ENCODE peak calls at places on chromosomes 16 and 17, in eight cellular contexts. One of them, this sample, is unnamed. For H3K36me3, the result is how much of the 10 kb centered on the place peaks cover.

GRCh38 chr16:17062676-17063075 is 408.1 kb downstream of the XYLT1 start:
- DNase-seq in tibial nerve: no peak
- DNase-seq in ovary: no peak
- DNase-seq in transverse colon: no peak
- DNase-seq in K562: no peak
- DNase-seq in stomach: no peak
- DNase-seq in H1: no peak
- DNase-seq in HepG2: no peak
- DNase-seq in this sample: no peak

GRCh38 chr16:85227262-85227923 is 115.1 kb upstream of the CIBAR2 start:
- DNase-seq in tibial nerve: no peak
- DNase-seq in ovary: peak
- DNase-seq in transverse colon: no peak
- DNase-seq in K562: no peak
- DNase-seq in stomach: no peak
- DNase-seq in H1: no peak
- DNase-seq in HepG2: no peak
- DNase-seq in this sample: peak

GRCh38 chr16:15749985-15750384 is 99.9 kb downstream of the NDE1 start:
- DNase-seq in tibial nerve: no peak
- DNase-seq in ovary: no peak
- DNase-seq in transverse colon: no peak
- DNase-seq in K562: no peak
- DNase-seq in stomach: no peak
- DNase-seq in H1: no peak
- DNase-seq in HepG2: no peak
- DNase-seq in this sample: no peak

GRCh38 chr17:83015511-83015910 is 63.9 kb upstream of the METRNL start:
- DNase-seq in tibial nerve: no peak
- DNase-seq in ovary: no peak
- DNase-seq in transverse colon: no peak
- DNase-seq in K562: no peak
- DNase-seq in stomach: no peak
- DNase-seq in H1: peak
- DNase-seq in HepG2: no peak
- DNase-seq in this sample: no peak

GRCh38 chr16:67598527-67598926 is 36.2 kb downstream of the CTCF start:
- DNase-seq in tibial nerve: no peak
- DNase-seq in ovary: no peak
- DNase-seq in transverse colon: no peak
- DNase-seq in K562: no peak
- DNase-seq in stomach: no peak
- DNase-seq in H1: no peak
- DNase-seq in HepG2: no peak
- DNase-seq in this sample: no peak

GRCh38 chr16:65622161-65622560 is 500.3 kb upstream of the CDH11 start:
- DNase-seq in tibial nerve: no peak
- DNase-seq in ovary: no peak
- DNase-seq in transverse colon: no peak
- DNase-seq in K562: no peak
- DNase-seq in stomach: no peak
- DNase-seq in H1: no peak
- DNase-seq in HepG2: no peak
- DNase-seq in this sample: no peak

GRCh38 chr17:72502111-72502939 is 381.5 kb downstream of the SOX9 start:
- DNase-seq in tibial nerve: no peak
- DNase-seq in ovary: no peak
- DNase-seq in transverse colon: peak
- DNase-seq in K562: no peak
- DNase-seq in stomach: peak
- DNase-seq in H1: no peak
- DNase-seq in HepG2: peak
- DNase-seq in this sample: no peak

GRCh38 chr16:8905168-8905762 is 23.1 kb downstream of the LITAFD start:
- DNase-seq in tibial nerve: no peak
- DNase-seq in ovary: no peak
- DNase-seq in transverse colon: no peak
- DNase-seq in K562: no peak
- DNase-seq in stomach: no peak
- DNase-seq in H1: no peak
- DNase-seq in HepG2: peak
- DNase-seq in this sample: no peak

GRCh38 chr17:16512011-16512410 is 20.0 kb upstream of the LRRC75A start:
- DNase-seq in tibial nerve: no peak
- DNase-seq in ovary: no peak
- DNase-seq in transverse colon: no peak
- DNase-seq in K562: no peak
- DNase-seq in stomach: no peak
- DNase-seq in H1: no peak
- DNase-seq in HepG2: no peak
- DNase-seq in this sample: no peak

GRCh38 chr17:17358060-17358751 is 55.0 kb downstream of the NT5M start:
- DNase-seq in tibial nerve: no peak
- DNase-seq in ovary: no peak
- DNase-seq in transverse colon: no peak
- DNase-seq in K562: no peak
- DNase-seq in stomach: no peak
- DNase-seq in H1: no peak
- DNase-seq in HepG2: no peak
- DNase-seq in this sample: no peak

GRCh38 chr16:88758227-88758943 is 26.6 kb downstream of the PIEZO1 start:
- DNase-seq in tibial nerve: no peak
- DNase-seq in ovary: no peak
- DNase-seq in transverse colon: no peak
- DNase-seq in K562: no peak
- DNase-seq in stomach: no peak
- DNase-seq in H1: no peak
- DNase-seq in HepG2: no peak
- DNase-seq in this sample: no peak

GRCh38 chr16:88760424-88761142 is 24.4 kb downstream of the PIEZO1 start:
- DNase-seq in tibial nerve: no peak
- DNase-seq in ovary: no peak
- DNase-seq in transverse colon: peak
- DNase-seq in K562: no peak
- DNase-seq in stomach: no peak
- DNase-seq in H1: no peak
- DNase-seq in HepG2: no peak
- DNase-seq in this sample: no peak

GRCh38 chr16:88759976-88760350 is 25.1 kb downstream of the PIEZO1 start:
- DNase-seq in tibial nerve: no peak
- DNase-seq in ovary: no peak
- DNase-seq in transverse colon: no peak
- DNase-seq in K562: no peak
- DNase-seq in stomach: no peak
- DNase-seq in H1: no peak
- DNase-seq in HepG2: no peak
- DNase-seq in this sample: no peak

GRCh38 chr16:88758944-88759244 is 26.1 kb downstream of the PIEZO1 start:
- DNase-seq in tibial nerve: no peak
- DNase-seq in ovary: no peak
- DNase-seq in transverse colon: no peak
- DNase-seq in K562: no peak
- DNase-seq in stomach: no peak
- DNase-seq in H1: no peak
- DNase-seq in HepG2: no peak
- DNase-seq in this sample: no peak

DNA sequence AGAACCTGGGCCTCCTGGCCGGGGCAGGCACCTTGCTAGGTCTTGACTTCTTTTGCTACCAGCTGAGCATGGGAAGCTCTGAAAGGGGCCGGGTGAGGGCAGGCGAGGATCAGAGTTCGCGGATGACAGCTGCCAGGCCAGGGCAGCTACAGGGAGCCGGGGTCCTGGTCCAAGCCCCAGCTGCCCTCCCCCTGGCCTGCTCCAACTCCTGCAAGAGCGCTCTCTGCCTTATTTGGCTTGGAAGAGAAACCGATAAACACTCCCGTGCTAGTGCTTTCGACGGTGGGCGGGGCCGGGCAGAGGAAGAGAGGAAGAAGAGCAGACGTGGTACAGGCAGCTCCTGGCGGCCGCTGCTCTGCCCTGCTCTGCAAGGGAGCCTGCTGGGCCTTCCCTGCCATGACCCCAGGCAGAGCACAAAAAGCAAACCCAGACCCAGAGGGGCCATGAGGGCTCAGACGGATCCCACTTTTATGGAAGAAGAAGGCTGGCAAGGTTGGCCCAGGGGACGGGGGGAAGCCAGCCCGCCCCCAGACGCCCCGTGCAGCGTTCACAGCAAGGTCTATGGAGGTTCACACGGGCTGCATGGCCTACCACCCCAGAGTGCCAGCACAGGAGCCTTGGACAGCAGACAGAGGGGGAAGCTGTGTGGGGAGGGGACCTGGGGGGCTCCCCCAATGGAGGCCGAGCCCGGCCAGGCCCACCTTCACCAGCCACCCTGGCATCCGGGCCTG is 25.6 kb downstream of the PIEZO1 start:
- DNase-seq in tibial nerve: no peak
- DNase-seq in ovary: peak
- DNase-seq in transverse colon: peak
- DNase-seq in K562: peak
- DNase-seq in stomach: peak
- DNase-seq in H1: no peak
- DNase-seq in HepG2: peak
- DNase-seq in this sample: peak
- TF ChIP-seq POLR2A in tibial nerve: no peak
- TF ChIP-seq POLR2A in ovary: no peak
- TF ChIP-seq POLR2A in transverse colon: peak
- TF ChIP-seq POLR2A in K562: no peak
- TF ChIP-seq POLR2A in stomach: no peak
- TF ChIP-seq POLR2A in H1: no peak
- TF ChIP-seq POLR2A in HepG2: peak
- TF ChIP-seq POLR2A in this sample: peak

GRCh38 chr17:47063475-47063874 is 84.4 kb upstream of the RPRML start:
- DNase-seq in tibial nerve: no peak
- DNase-seq in ovary: no peak
- DNase-seq in transverse colon: no peak
- DNase-seq in K562: no peak
- DNase-seq in stomach: no peak
- DNase-seq in H1: no peak
- DNase-seq in HepG2: no peak
- DNase-seq in this sample: no peak

DNA sequence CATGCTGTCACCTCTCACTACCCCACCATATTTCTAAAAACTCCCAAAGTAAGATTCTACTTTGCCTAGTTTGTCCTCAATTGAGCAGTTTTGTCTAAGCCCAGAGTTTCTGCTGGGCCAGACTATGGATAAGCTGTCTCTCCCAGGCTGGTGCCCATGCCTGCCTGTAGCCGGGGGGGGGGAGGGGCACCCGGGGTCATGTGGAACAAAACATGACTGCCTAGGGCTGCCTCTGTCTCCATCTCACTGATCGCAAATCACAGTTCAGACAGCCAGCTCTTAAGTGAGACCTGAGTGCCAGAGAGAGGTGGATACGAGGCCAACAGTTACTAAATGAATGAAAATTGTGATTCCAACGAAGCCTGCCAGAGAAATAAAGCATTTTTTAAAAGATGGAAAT is 78.8 kb upstream of the RPRML start:
- DNase-seq in tibial nerve: no peak
- DNase-seq in ovary: no peak
- DNase-seq in transverse colon: no peak
- DNase-seq in K562: no peak
- DNase-seq in stomach: no peak
- DNase-seq in H1: no peak
- DNase-seq in HepG2: no peak
- DNase-seq in this sample: no peak
- TF ChIP-seq EP300 in tibial nerve: no peak
- TF ChIP-seq EP300 in ovary: no peak
- TF ChIP-seq EP300 in transverse colon: no peak
- TF ChIP-seq EP300 in K562: no peak
- TF ChIP-seq EP300 in stomach: no peak
- TF ChIP-seq EP300 in H1: no peak
- TF ChIP-seq EP300 in HepG2: no peak
- TF ChIP-seq EP300 in this sample: no peak

DNA sequence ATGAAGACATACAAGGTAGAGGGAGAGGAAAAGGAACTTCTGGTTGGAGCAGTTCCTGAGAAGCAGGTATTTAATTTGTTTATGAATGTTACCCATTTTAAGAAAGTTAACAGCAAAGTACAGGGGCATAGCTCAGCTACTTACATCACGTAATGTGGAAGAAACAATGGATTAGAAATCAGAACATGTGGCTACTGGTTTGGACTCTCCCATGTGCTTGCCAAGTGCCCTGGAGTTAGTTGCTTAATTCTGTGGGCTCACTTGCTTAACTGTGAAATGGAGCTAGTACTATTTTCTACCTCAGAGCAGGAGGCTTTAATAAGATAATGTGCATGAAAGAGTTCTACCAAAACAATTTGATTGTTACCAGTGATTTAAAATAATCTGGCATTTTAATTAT is 27.3 kb downstream of the RSPRY1 start:
- DNase-seq in tibial nerve: no peak
- DNase-seq in ovary: no peak
- DNase-seq in transverse colon: no peak
- DNase-seq in K562: no peak
- DNase-seq in stomach: no peak
- DNase-seq in H1: no peak
- DNase-seq in HepG2: no peak
- DNase-seq in this sample: no peak
- H3K36me3 ChIP-seq in tibial nerve: under half
- H3K36me3 ChIP-seq in ovary: under half
- H3K36me3 ChIP-seq in transverse colon: half or more
- H3K36me3 ChIP-seq in K562: half or more
- H3K36me3 ChIP-seq in stomach: half or more
- H3K36me3 ChIP-seq in H1: under half
- H3K36me3 ChIP-seq in HepG2: half or more
- H3K36me3 ChIP-seq in this sample: half or more

GRCh38 chr17:59619313-59620063 is at the start of gene CLTC:
- DNase-seq in tibial nerve: peak
- DNase-seq in ovary: peak
- DNase-seq in transverse colon: peak
- DNase-seq in K562: peak
- DNase-seq in stomach: peak
- DNase-seq in H1: peak
- DNase-seq in HepG2: peak
- DNase-seq in this sample: peak

GRCh38 chr17:59620518-59621259 is 994 bp downstream of the CLTC start:
- DNase-seq in tibial nerve: no peak
- DNase-seq in ovary: peak
- DNase-seq in transverse colon: peak
- DNase-seq in K562: peak
- DNase-seq in stomach: peak
- DNase-seq in H1: no peak
- DNase-seq in HepG2: peak
- DNase-seq in this sample: peak

GRCh38 chr17:59620064-59620359 is 317 bp downstream of the CLTC start:
- DNase-seq in tibial nerve: no peak
- DNase-seq in ovary: no peak
- DNase-seq in transverse colon: no peak
- DNase-seq in K562: no peak
- DNase-seq in stomach: no peak
- DNase-seq in H1: no peak
- DNase-seq in HepG2: no peak
- DNase-seq in this sample: no peak

GRCh38 chr17:59617141-59617757 is 2.4 kb upstream of the CLTC start:
- DNase-seq in tibial nerve: no peak
- DNase-seq in ovary: no peak
- DNase-seq in transverse colon: no peak
- DNase-seq in K562: no peak
- DNase-seq in stomach: no peak
- DNase-seq in H1: no peak
- DNase-seq in HepG2: no peak
- DNase-seq in this sample: no peak

GRCh38 chr17:59618894-59619312 is 792 bp upstream of the CLTC start:
- DNase-seq in tibial nerve: peak
- DNase-seq in ovary: no peak
- DNase-seq in transverse colon: no peak
- DNase-seq in K562: no peak
- DNase-seq in stomach: no peak
- DNase-seq in H1: no peak
- DNase-seq in HepG2: peak
- DNase-seq in this sample: no peak
- TF ChIP-seq POLR2A in tibial nerve: no peak
- TF ChIP-seq POLR2A in ovary: no peak
- TF ChIP-seq POLR2A in transverse colon: peak
- TF ChIP-seq POLR2A in K562: no peak
- TF ChIP-seq POLR2A in stomach: no peak
- TF ChIP-seq POLR2A in H1: no peak
- TF ChIP-seq POLR2A in HepG2: no peak
- TF ChIP-seq POLR2A in this sample: no peak